ENCODE peak calls at places on chromosomes 1 and 21, in ten cellular contexts. S is SK-N-SH, H is transverse colon, B is esophagus muscularis mucosa, W is stomach, X is suprapubic skin, M is H1, E is GM12878, N is HepG2, Y is K562. Z is an unnamed sample.

GRCh38 chr1:231584117-231584516 is 42.5 kb upstream of the DISC1 start:
- DNase-seq in S (peak; percentile 37), H (no peak), X (no peak), B (no peak), M (no peak), N (peak; percentile 47), E (no peak), W (no peak), Y (no peak), Z (no peak)

GRCh38 chr1:107139833-107140702 is 771 bp upstream of the NTNG1 start:
- DNase-seq in B (no peak), W (no peak), Y (no peak), M (peak; percentile 78), N (no peak), X (peak; percentile 77), H (peak; percentile 8), E (no peak), S (peak; percentile 65), Z (peak; percentile 66)

GRCh38 chr1:110645962-110646735 is 28.6 kb downstream of the KCNA3 start:
- DNase-seq in X (no peak), S (no peak), N (no peak), Y (no peak), W (no peak), H (no peak), M (no peak), E (no peak), B (no peak), Z (no peak)

GRCh38 chr21:41511858-41512257 is 3.9 kb upstream of the TMPRSS2 start:
- DNase-seq in E (no peak), X (no peak), Y (no peak), H (no peak), N (no peak), M (no peak), S (no peak), B (no peak), W (no peak), Z (no peak)

GRCh38 chr1:89725016-89725380 is 92.1 kb downstream of the LRRC8C start:
- DNase-seq in B (no peak), N (no peak), H (peak; percentile 10), E (no peak), W (no peak), Y (no peak), M (no peak), S (no peak), X (no peak), Z (no peak)

GRCh38 chr21:29320021-29320420 is 21.3 kb downstream of the BACH1 start:
- DNase-seq in M (no peak), B (no peak), S (no peak), E (no peak), N (no peak), Y (no peak), H (no peak), W (no peak), X (no peak), Z (no peak)

GRCh38 chr1:47934243-47934805 is 62.9 kb downstream of the TRABD2B start:
- DNase-seq in N (no peak), M (no peak), E (no peak), S (peak; percentile 43), Y (no peak), W (peak; percentile 45), H (peak; percentile 47), B (peak; percentile 96), X (peak; percentile 91), Z (peak; percentile 89)

GRCh38 chr1:42279055-42279454 is 56.0 kb downstream of the FOXJ3 start:
- DNase-seq in W (no peak), Y (no peak), S (no peak), E (no peak), B (no peak), H (no peak), X (no peak), M (no peak), N (no peak), Z (no peak)

GRCh38 chr1:163035791-163036249 is 33.3 kb upstream of the RGS4 start:
- DNase-seq in E (no peak), Y (no peak), H (no peak), W (no peak), M (no peak), N (no peak), B (no peak), S (peak; percentile 2), X (no peak), Z (no peak)

GRCh38 chr1:242240061-242240460 is 241.2 kb upstream of the MAP1LC3C start:
- DNase-seq in W (no peak), E (no peak), Y (no peak), B (no peak), H (no peak), S (no peak), X (no peak), N (no peak), M (no peak), Z (no peak)

DNA sequence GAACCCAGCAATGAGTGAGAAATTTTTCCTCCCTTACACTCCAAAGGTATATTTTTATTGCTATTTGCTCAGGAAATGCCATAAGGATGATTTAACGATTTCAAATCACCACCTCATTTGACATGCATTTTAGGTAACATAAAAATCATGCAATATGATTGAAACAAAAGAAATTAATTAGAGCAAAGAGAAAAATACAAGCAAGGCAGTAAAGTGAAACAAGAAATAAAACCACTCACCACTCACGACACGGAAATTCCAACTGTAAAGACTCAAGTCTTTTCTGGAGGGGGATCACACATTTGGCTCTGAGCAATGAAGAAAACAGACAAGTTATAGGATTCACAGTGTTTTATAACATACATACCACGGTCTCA is 86.8 kb upstream of the ARHGAP29 start:
- DNase-seq in N (no peak), H (no peak), X (no peak), S (no peak), Y (no peak), W (no peak), B (no peak), M (no peak), E (no peak), Z (no peak)
- TF ChIP-seq EP300 in N (no peak), H (no peak), X (no peak), S (no peak), Y (no peak), W (no peak), B (no peak), M (no peak), E (no peak), Z (no peak)

GRCh38 chr1:53625049-53625448 is 113.9 kb downstream of the GLIS1 start:
- DNase-seq in H (no peak), W (no peak), B (peak; percentile 92), E (no peak), M (no peak), Y (no peak), X (peak; percentile 77), N (no peak), S (no peak), Z (no peak)

GRCh38 chr1:53627031-53627430 is 111.9 kb downstream of the GLIS1 start:
- DNase-seq in Y (no peak), W (no peak), H (no peak), S (peak; percentile 74), M (no peak), N (no peak), E (no peak), B (peak; percentile 82), X (peak; percentile 68), Z (no peak)

GRCh38 chr1:53626576-53626975 is 112.4 kb downstream of the GLIS1 start:
- DNase-seq in W (no peak), M (no peak), S (no peak), Y (no peak), E (no peak), B (peak; percentile 89), X (peak; percentile 52), H (no peak), N (no peak), Z (no peak)

GRCh38 chr1:53627666-53628065 is 111.3 kb downstream of the GLIS1 start:
- DNase-seq in Y (no peak), B (peak; percentile 55), H (no peak), N (no peak), S (no peak), M (no peak), W (no peak), X (no peak), E (no peak), Z (no peak)

GRCh38 chr1:53625766-53626520 is 113.0 kb downstream of the GLIS1 start:
- DNase-seq in W (no peak), N (no peak), S (no peak), X (peak; percentile 75), E (no peak), B (peak; percentile 90), M (no peak), H (no peak), Y (no peak), Z (no peak)
- TF ChIP-seq POLR2AphosphoS5 in W (no peak), N (no peak), S (no peak), X (no peak), E (no peak), B (no peak), M (no peak), H (no peak), Y (no peak), Z (no peak)

DNA sequence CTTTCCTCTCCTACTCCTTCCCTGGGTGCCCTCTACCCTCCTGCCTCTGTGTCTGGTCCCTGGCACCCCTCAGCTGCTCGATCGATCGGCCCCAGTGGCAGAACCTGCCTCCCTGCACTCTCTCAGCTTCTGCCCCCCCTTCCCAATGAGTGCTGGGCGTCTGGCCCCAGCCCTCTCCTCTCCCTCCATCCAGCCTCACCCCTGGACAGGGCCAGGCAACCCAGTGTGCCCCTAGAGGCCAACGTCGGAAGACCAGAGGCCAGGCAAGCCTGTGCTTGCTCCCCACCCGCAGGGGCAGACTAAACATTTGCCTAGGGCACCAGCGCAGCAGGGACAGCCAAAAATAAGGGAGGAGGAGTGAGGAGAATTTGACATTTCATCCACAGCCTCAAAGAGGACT is 43.5 kb downstream of the LGR6 start:
- DNase-seq in E (no peak), X (peak; percentile 47), B (no peak), M (peak; percentile 80), N (peak; percentile 55), W (no peak), S (peak; percentile 79), Y (peak; percentile 85), H (peak; percentile 36), Z (peak; percentile 43)
- TF ChIP-seq EP300 in E (no peak), X (no peak), B (no peak), M (no peak), N (no peak), W (no peak), S (no peak), Y (no peak), H (no peak), Z (no peak)

GRCh38 chr1:29237906-29238600 is 1.7 kb downstream of the PTPRU start:
- DNase-seq in Y (peak; percentile 46), X (no peak), W (peak; percentile 44), N (peak; percentile 34), S (peak; percentile 80), H (peak; percentile 30), E (no peak), B (no peak), M (no peak), Z (peak; percentile 81)
- TF ChIP-seq POLR2AphosphoS5 in Y (no peak), X (no peak), W (no peak), N (no peak), S (no peak), H (no peak), E (no peak), B (peak; percentile 22), M (no peak), Z (no peak)